ENCODE peak calls at places on chromosomes 6 and 20, in five cellular contexts. W is A549, F is IMR-90, E is HepG2, T is WTC11. B is an unnamed sample.

GRCh38 chr20:21505161-21505809 is 8.6 kb downstream of the NKX2-2 start:
- DNase-seq in W (peak), F (peak), E (peak), T (peak), B (peak)

GRCh38 chr6:157650261-157650640 is 172.8 kb upstream of the SNX9 start:
- DNase-seq in W (no peak), F (no peak), E (no peak), T (no peak), B (peak)

GRCh38 chr6:1053587-1053986 is 258.3 kb upstream of the FOXQ1 start:
- DNase-seq in W (no peak), F (no peak), E (no peak), T (no peak), B (no peak)

GRCh38 chr6:1591243-1591642 is 18.5 kb upstream of the FOXC1 start:
- DNase-seq in W (no peak), F (no peak), E (no peak), T (no peak), B (no peak)

GRCh38 chr6:158213925-158214674 is 46.0 kb downstream of the GTF2H5 start:
- DNase-seq in W (peak), F (peak), E (peak), T (peak), B (peak)

GRCh38 chr6:170206931-170207431 is 83.9 kb downstream of the DLL1 start:
- DNase-seq in W (no peak), F (no peak), E (no peak), T (no peak), B (peak)

GRCh38 chr6:105874835-105875626 is 211.1 kb upstream of the PRDM1 start:
- DNase-seq in W (no peak), F (no peak), E (no peak), T (no peak), B (no peak)

GRCh38 chr6:80280258-80281010 is 174.0 kb downstream of the BCKDHB start:
- DNase-seq in W (no peak), F (peak), E (no peak), T (no peak), B (no peak)

GRCh38 chr6:54194067-54194466 is 82.8 kb downstream of the MLIP start:
- DNase-seq in W (no peak), F (peak), E (no peak), T (no peak), B (no peak)

GRCh38 chr20:58306421-58307261 is 2.9 kb upstream of the RAB22A start:
- DNase-seq in W (peak), F (peak), E (peak), T (no peak), B (no peak)
- TF ChIP-seq USF2 in W (no peak), F (no peak), E (no peak), T (no peak), B (no peak)

GRCh38 chr20:1825492-1825891 is 69.7 kb upstream of the SIRPA start:
- DNase-seq in W (no peak), F (peak), E (no peak), T (no peak), B (no peak)
- TF ChIP-seq USF2 in W (no peak), F (no peak), E (no peak), T (no peak), B (no peak)

DNA sequence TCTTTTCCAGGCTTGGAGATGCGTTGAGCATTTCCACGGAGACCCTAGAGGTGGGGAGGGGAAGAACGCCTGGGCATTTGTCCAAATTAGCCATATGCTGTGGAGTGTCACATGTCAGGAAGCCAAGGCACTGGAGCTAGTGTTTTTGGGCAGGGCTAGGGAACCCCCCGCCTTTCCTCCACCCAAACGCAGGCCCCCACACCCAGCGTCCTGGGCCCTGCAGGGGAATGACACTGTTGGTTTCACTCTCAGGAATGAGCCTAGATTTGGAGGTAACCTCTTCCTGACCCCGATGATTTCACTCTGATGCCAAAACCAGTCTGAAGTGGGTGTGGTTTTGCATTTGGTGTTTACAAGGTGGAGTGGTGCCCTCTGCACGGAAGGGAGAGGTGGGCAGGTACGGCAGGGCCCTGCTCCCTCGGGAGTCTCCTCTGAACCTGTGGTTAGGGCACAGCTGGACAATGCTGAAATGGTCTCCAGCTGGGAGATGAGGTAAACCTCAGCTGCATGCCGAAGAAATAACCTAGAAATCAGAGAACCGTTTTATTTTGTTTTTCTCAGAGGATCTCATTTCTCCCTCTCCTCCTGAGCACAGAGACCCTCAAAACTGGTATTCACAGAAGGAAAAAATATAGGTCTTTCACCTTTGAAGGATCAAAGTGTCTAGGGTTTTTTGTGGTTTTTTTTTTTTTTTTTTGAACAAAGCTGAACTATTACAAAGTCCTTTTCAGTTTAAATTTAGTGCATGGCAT is 29.6 kb downstream of the MTHFD1L start:
- DNase-seq in W (no peak), F (peak), E (peak), T (no peak), B (peak)
- TF ChIP-seq USF2 in W (no peak), F (no peak), E (no peak), T (no peak), B (no peak)

DNA sequence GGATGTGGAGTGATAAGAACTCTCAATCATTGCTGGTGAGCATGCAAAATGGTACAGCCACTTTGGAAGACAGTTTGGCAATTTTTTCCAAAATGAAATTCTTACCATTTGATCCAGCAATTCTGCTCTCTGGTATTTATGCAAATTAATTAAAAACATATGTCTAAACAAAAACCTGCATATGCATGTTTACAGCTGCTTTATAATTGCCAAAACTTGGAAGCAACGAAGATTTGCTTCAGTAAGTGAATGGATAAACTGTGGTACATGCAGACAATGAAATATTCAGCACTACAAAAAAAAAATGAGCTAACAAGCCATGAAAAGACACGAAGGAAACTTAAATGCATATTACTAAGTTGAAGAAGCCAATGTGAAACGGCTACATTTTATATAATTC is 55.5 kb upstream of the SMLR1 start:
- DNase-seq in W (no peak), F (no peak), E (no peak), T (no peak), B (no peak)
- TF ChIP-seq USF2 in W (no peak), F (no peak), E (no peak), T (no peak), B (no peak)

DNA sequence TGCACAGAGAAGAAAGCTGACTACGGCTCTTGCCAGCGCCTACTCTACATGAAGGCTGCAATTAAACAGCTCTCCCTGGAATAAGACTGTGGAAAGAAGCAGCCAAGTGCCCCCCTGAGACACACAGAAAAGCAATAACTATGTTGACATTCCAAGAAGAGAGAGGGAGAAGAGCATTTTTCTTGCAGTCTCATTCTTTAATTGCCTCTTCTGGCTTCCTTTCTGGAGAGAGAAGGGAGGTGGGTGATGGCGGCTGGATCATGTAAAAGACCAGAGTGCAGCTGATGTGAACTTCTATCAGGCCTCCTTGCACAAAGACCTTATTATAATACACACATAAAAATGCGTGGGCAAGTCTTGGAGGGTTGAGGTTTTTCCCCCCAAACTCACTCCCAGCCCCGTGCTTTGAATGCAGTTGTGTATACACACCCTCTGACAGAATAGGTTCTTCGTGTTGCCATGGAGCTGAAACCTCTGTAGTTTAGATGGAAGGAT is 44.5 kb downstream of the HIVEP2 start:
- DNase-seq in W (no peak), F (no peak), E (no peak), T (no peak), B (no peak)
- TF ChIP-seq USF2 in W (no peak), F (no peak), E (no peak), T (no peak), B (no peak)

B was measured in SK-N-SH.